ENCODE peak calls at places on chromosomes 16 and 17, in four cellular contexts. X is K562, H is Karpas-422, V is fibroblast of lung. R is an unnamed sample.

GRCh38 chr16:77191259-77191969 is 424 bp downstream of the MON1B start:
- DNase-seq in H (peak), X (peak), V (no peak), R (no peak)

GRCh38 chr17:43367588-43368242 is 31.1 kb upstream of the ARL4D start:
- DNase-seq in V (peak), H (peak), X (no peak), R (no peak)

GRCh38 chr17:2101448-2102257 is 46.8 kb downstream of the HIC1 start:
- DNase-seq in H (no peak), X (no peak), V (peak), R (no peak)

GRCh38 chr17:38338053-38338452 is 5.7 kb downstream of the GPR179 start:
- DNase-seq in H (no peak), X (no peak), V (no peak), R (no peak)

GRCh38 chr16:2432801-2433505 is 3.7 kb downstream of the CCNF start:
- DNase-seq in V (no peak), X (no peak), H (no peak), R (no peak)

GRCh38 chr17:63476857-63477470 is at the start of gene ACE:
- DNase-seq in X (peak), H (peak), V (peak), R (no peak)

GRCh38 chr16:29816694-29817441 is 916 bp downstream of the PAGR1 start:
- DNase-seq in H (peak), V (peak), X (peak), R (no peak)

GRCh38 chr17:53227514-53227913 is 595.2 kb upstream of the KIF2B start:
- DNase-seq in X (no peak), V (no peak), H (no peak), R (no peak)

GRCh38 chr16:67976205-67976604 is 4.1 kb downstream of the DPEP3 start:
- DNase-seq in H (no peak), X (no peak), V (no peak), R (no peak)

GRCh38 chr17:65173284-65173793 is 36.2 kb downstream of the RGS9 start:
- DNase-seq in X (peak), V (peak), H (no peak), R (no peak)

GRCh38 chr16:27446721-27447120 is 44.7 kb downstream of the IL21R start:
- DNase-seq in X (no peak), V (no peak), H (no peak), R (no peak)

GRCh38 chr17:64688481-64688880 is 26.4 kb upstream of the SMURF2 start:
- DNase-seq in H (no peak), V (no peak), X (no peak), R (no peak)

GRCh38 chr16:86277236-86277635 is 233.1 kb upstream of the FOXF1 start:
- DNase-seq in V (no peak), X (no peak), H (no peak), R (peak)

GRCh38 chr17:61411114-61411943 is 11.7 kb downstream of the TBX2 start:
- DNase-seq in X (no peak), H (no peak), V (peak), R (no peak)

GRCh38 chr16:75305364-75306101 is 54.1 kb upstream of the BCAR1 start:
- DNase-seq in H (peak), X (peak), V (peak), R (no peak)

GRCh38 chr17:18314059-18314730 is 599 bp downstream of the TOP3A start:
- DNase-seq in V (peak), X (no peak), H (peak), R (no peak)

GRCh38 chr17:13931752-13932477 is 137.4 kb upstream of the COX10 start:
- DNase-seq in V (peak), X (no peak), H (peak), R (no peak)

GRCh38 chr17:1186214-1186820 is 6.5 kb upstream of the ABR start:
- DNase-seq in H (no peak), X (no peak), V (peak), R (no peak)

GRCh38 chr17:77602062-77602746 is 356.3 kb upstream of the TNRC6C start:
- DNase-seq in X (no peak), V (peak), H (peak), R (no peak)

GRCh38 chr17:80364091-80364691 is 50.8 kb upstream of the ENDOV start:
- DNase-seq in H (peak), V (no peak), X (no peak), R (no peak)

GRCh38 chr17:31754239-31754945 is 104.7 kb downstream of the COPRS start:
- DNase-seq in V (peak), H (no peak), X (no peak), R (no peak)

GRCh38 chr16:29674188-29674587 is 4.8 kb upstream of the QPRT start:
- DNase-seq in H (no peak), X (no peak), V (peak), R (no peak)

GRCh38 chr16:12096162-12096781 is 119.7 kb downstream of the SNX29 start:
- DNase-seq in V (peak), H (no peak), X (no peak), R (no peak)

GRCh38 chr17:43401293-43401692 is 2.5 kb downstream of the ARL4D start:
- DNase-seq in H (no peak), V (peak), X (no peak), R (no peak)

GRCh38 chr16:28311913-28312312 is 19.6 kb downstream of the SBK1 start:
- DNase-seq in H (no peak), X (no peak), V (no peak), R (no peak)

GRCh38 chr16:88737298-88738166 is 31.2 kb downstream of the CTU2 start:
- DNase-seq in H (peak), V (peak), X (peak), R (peak)

GRCh38 chr16:79400462-79401149 is 199.9 kb downstream of the MAF start:
- DNase-seq in X (peak), H (no peak), V (no peak), R (no peak)

GRCh38 chr16:67648764-67649407 is 3.9 kb downstream of the CARMIL2 start:
- DNase-seq in V (no peak), H (no peak), X (no peak), R (no peak)

GRCh38 chr16:27703545-27703944 is 153.6 kb downstream of the KATNIP start:
- DNase-seq in H (no peak), V (peak), X (no peak), R (no peak)

GRCh38 chr16:23694707-23695373 is 16.2 kb downstream of the PLK1 start:
- DNase-seq in V (peak), X (no peak), H (no peak), R (peak)

GRCh38 chr16:57815987-57816745 is 13.9 kb upstream of the KIFC3 start:
- DNase-seq in H (no peak), X (peak), V (peak), R (no peak)

GRCh38 chr16:17224859-17225258 is 245.9 kb downstream of the XYLT1 start:
- DNase-seq in X (no peak), H (peak), V (peak), R (no peak)

GRCh38 chr17:83181991-83182619 is 102.7 kb downstream of the METRNL start:
- DNase-seq in H (no peak), X (no peak), V (no peak), R (no peak)

GRCh38 chr16:7246578-7246977 is 86.1 kb upstream of the RBFOX1 start:
- DNase-seq in H (no peak), V (no peak), X (peak), R (peak)

GRCh38 chr16:58591083-58591482 is 38.5 kb downstream of the CNOT1 start:
- DNase-seq in H (no peak), X (no peak), V (no peak), R (no peak)

GRCh38 chr17:61846088-61846487 is 17.2 kb downstream of the BRIP1 start:
- DNase-seq in V (no peak), X (no peak), H (no peak), R (no peak)

GRCh38 chr16:62805221-62805857 is 769.1 kb upstream of the CDH8 start:
- DNase-seq in V (peak), X (no peak), H (no peak), R (no peak)
- H3K9ac ChIP-seq in V (no peak), X (no peak), H (no peak), R (no peak)

DNA sequence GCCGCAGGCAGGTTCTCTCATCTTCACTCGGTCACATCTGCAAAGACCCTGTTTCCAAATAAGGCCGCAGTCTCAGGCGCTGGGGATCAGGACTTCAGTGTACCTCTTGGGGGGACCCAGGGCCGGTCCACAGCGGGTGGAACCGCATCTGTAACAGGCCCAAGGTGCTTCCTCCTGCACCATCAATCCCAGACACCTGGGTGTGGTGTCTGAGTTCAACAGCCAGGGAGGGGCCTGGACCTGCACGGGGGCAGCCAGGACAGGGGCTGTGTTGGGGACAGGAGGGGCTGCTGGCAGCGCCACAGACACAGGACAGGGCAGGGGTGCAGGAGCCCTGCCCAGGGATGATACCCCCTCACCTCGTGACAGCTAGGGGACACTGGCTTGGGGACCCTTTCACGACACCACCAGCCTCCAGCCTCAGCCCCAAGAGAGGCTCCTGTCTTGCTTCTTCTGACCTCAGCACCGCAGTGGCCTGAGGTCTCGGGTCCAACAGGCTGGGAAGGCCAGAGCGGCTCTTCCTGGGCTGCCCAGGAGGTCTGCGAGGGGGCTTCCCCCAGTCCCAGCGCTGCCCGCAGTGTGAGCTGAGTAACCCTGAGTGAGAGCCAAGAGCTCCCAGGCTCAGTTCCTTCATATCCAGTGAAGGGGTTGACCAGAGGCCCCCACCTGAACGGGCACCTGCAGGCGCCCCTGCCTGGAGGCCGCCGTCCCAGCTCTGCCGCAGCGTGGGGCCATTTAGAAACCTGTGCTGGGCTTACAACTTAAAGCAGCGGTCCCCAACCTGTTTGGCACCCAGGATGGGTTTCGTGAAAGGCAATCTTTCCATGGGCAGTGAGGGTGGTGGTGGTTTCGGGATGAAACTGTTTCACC is 30.7 kb upstream of the BAHCC1 start:
- DNase-seq in V (no peak), X (no peak), H (no peak), R (no peak)
- H3K4me3 ChIP-seq in V (no peak), X (no peak), H (no peak), R (no peak)

DNA sequence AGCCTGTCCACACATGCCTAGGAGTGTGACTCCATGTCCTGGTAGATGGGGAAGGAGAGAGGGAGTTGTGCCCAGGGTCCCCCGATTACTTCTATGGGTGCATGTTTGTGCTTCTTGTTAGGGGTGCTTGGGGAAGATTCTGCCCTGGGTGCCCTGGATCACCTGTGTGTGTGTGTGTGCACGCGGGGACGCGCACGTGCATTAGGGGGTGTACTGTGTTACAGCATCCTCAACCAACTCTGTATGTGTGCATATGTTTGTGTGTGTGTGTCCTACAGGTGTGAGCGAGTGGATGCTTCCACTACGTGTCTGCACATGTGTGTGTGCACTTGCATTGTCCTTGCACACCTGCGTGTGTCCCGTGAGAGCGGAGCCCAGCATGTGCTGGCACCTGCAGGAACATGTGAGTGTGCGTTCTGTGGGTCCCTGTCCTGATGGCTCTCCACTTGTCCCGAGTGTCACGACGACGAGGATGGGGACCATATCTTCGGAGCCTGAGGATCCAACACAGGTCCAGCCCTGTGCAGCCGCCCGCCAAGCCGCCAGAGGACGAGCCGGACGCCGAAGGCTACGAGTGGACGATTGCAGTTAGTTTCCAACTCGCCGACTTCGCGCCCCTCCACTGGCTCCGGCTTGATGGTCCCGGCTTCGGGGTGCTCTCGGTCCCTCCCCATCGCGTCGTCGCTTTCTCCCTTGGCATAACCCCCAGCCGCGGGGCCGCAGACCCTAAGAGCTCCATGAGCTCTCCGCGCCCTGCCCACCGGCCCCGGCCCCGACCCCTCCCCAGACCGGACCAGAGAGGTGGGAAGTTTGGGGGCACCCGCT is 6.0 kb upstream of the TBC1D3B start:
- DNase-seq in V (peak), X (no peak), H (no peak), R (no peak)
- H3K9ac ChIP-seq in V (no peak), X (no peak), H (no peak), R (peak)

GRCh38 chr16:81214745-81215166 is 23.7 kb upstream of the BCO1 start:
- DNase-seq in H (peak), X (peak), V (no peak), R (no peak)
- H3K4me3 ChIP-seq in H (no peak), X (no peak), V (no peak), R (no peak)

R was measured in NT2/D1.